ENCODE peak calls at places on chromosomes 11 and 22, in five cellular contexts. F is CD8-positive, alpha-beta T cell; U is OCI-LY7; W is IMR-90; H is fibroblast of lung. S is an unnamed sample.

GRCh38 chr11:130609121-130610035 is 160.9 kb downstream of the ADAMTS15 start:
- DNase-seq in F (no peak), U (no peak), W (no peak), H (peak; percentile 90), S (no peak)

GRCh38 chr22:49201046-49201970 is 626.4 kb downstream of the BRD1 start:
- DNase-seq in F (no peak), U (no peak), W (no peak), H (no peak), S (no peak)

GRCh38 chr11:27391336-27392015 is 28.5 kb upstream of the CCDC34 start:
- DNase-seq in F (no peak), U (no peak), W (no peak), H (no peak), S (no peak)

GRCh38 chr11:3006505-3007260 is 14.6 kb upstream of the NAP1L4 start:
- DNase-seq in F (peak; percentile 63), U (no peak), W (no peak), H (no peak), S (no peak)

GRCh38 chr11:32331792-32332191 is 103.5 kb downstream of the WT1 start:
- DNase-seq in F (no peak), U (no peak), W (no peak), H (no peak), S (no peak)

GRCh38 chr22:28345304-28345703 is 334.3 kb downstream of the TTC28 start:
- DNase-seq in F (no peak), U (no peak), W (no peak), H (peak; percentile 28), S (no peak)

GRCh38 chr11:62726156-62727006 is 876 bp downstream of the HNRNPUL2 start:
- DNase-seq in F (peak; percentile 25), U (peak; percentile 37), W (no peak), H (no peak), S (no peak)

GRCh38 chr22:39520874-39521857 is 804 bp downstream of the ATF4 start:
- DNase-seq in F (peak; percentile 56), U (peak; percentile 78), W (peak; percentile 73), H (peak; percentile 84), S (peak; percentile 85)

GRCh38 chr11:107576497-107577086 is 11.1 kb upstream of the ALKBH8 start:
- DNase-seq in F (peak; percentile 40), U (peak; percentile 63), W (peak; percentile 47), H (peak; percentile 65), S (peak; percentile 46)

GRCh38 chr11:610146-610801 is 5.5 kb downstream of the IRF7 start:
- DNase-seq in F (no peak), U (no peak), W (no peak), H (no peak), S (no peak)

GRCh38 chr22:49329636-49330035 is 498.0 kb downstream of the BRD1 start:
- DNase-seq in F (no peak), U (no peak), W (no peak), H (no peak), S (no peak)

GRCh38 chr11:34987617-34988016 is 71.2 kb downstream of the PDHX start:
- DNase-seq in F (no peak), U (no peak), W (peak; percentile 62), H (peak; percentile 60), S (no peak)

GRCh38 chr11:132911186-132911585 is 621.1 kb downstream of the OPCML start:
- DNase-seq in F (no peak), U (no peak), W (peak; percentile 58), H (peak; percentile 72), S (no peak)

GRCh38 chr22:40397436-40397835 is 27.0 kb downstream of the SGSM3 start:
- DNase-seq in F (no peak), U (no peak), W (peak; percentile 54), H (no peak), S (no peak)

GRCh38 chr22:45877651-45878050 is 99.3 kb downstream of the WNT7B start:
- DNase-seq in F (no peak), U (no peak), W (no peak), H (no peak), S (no peak)

GRCh38 chr11:130478204-130478701 is 29.8 kb downstream of the ADAMTS15 start:
- DNase-seq in F (no peak), U (no peak), W (peak; percentile 95), H (peak; percentile 97), S (no peak)

GRCh38 chr22:19631899-19632670 is 82.2 kb upstream of the SEPTIN5 start:
- DNase-seq in F (no peak), U (peak; percentile 33), W (peak; percentile 27), H (peak; percentile 37), S (peak; percentile 35)

GRCh38 chr22:19149047-19149883 is 827 bp downstream of the GSC2 start:
- DNase-seq in F (no peak), U (no peak), W (no peak), H (no peak), S (no peak)

GRCh38 chr22:45317551-45318167 is 7.9 kb downstream of the FAM118A start:
- DNase-seq in F (no peak), U (no peak), W (peak; percentile 37), H (peak; percentile 60), S (no peak)

GRCh38 chr11:37616291-37616690 is 1018.3 kb upstream of the RAG2 start:
- DNase-seq in F (no peak), U (no peak), W (no peak), H (no peak), S (no peak)

DNA sequence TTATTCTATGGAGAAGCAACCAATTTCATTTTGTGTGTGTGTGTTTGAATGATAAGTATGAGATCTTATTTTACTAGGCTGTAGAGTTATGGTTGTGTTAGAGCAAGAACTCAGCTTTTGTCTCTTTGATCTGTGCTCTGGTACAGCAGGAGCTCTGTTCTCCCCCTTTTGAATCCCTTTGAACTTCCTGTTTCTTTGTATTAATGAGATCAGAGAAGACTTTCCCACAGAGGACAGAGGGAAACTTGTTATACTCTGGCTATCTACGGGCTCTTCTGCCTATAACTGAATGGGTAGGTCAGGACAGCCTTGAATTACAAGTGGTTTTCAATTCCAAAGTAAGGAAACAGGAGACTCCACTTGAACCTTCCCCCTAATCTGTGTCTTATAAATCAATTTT is 1015.0 kb upstream of the RAG2 start:
- DNase-seq in F (no peak), U (no peak), W (no peak), H (no peak), S (no peak)
- TF ChIP-seq CTCF in F (no peak), U (no peak), W (no peak), H (no peak), S (no peak)

GRCh38 chr11:126615819-126616218 is 260.3 kb downstream of the ST3GAL4 start:
- DNase-seq in F (no peak), U (no peak), W (no peak), H (no peak), S (no peak)
- TF ChIP-seq CTCF in F (no peak), U (no peak), W (no peak), H (no peak), S (no peak)

DNA sequence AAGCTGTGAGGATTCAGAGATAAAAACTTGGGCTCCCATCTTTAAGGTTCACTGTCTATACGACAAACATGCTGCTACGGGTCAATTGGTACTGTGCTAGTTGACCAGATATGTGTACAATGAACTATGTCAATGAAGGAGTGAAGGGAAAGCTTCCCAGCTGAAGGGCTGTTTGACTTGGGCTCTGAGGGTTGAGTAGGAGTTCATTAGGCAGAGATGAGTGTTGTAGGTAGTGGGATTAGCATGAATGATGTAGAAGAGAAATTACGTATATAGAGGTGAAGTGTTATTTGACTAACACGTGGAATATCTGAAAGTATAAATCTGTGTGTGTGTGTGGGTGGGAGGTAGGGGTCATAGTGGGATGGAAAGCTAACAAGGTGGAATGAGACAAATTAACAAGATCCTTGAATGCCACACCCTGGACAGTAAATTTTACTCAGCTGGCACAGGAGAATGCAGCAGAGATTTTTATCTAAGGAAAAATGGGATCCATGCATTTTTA is 169.1 kb downstream of the MIAT start:
- DNase-seq in F (no peak), U (no peak), W (no peak), H (no peak), S (no peak)
- TF ChIP-seq CTCF in F (no peak), U (no peak), W (no peak), H (no peak), S (no peak)

DNA sequence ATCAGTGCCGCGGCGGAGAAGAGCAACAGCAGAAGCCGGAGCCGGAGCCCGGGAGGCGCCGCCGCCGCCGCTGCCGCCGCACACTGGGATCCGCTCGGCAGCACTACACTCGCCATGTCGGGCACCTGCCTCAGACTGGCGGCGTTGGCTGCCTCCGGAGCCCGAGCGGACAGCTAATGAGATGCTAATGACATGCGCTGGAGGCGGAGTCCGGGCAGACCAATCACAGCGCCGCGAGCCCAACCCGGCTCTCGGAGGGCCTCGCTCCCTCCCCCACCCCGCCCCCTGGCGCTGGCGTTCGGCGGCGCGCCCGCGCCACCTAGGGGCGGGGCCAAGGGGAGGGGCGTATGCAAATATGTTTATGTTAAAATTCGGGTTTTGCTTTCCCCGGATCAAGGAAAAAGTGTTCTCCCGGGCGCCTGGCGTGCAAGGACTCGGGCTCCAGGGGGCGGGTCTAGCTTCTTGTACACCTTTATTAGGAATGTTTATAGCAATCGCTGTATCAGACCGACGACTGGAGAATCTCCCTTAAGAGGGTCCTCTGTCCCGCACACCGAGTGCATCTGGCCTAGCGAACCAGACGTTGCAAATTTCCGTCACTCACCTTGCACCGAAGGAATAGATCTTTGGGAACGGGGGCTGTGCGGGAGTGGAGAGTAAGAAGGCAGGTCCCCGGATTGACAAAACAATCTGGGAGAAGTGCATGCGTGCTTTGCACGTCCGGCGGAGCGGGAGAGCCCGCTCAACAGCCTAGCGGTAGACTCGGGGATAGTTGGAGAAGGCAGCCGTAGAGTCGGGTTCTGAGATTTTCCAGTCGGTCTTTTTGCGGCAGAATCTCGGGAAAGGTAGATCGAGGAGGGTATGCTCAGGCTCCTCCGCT is at the start of gene CADM1:
- DNase-seq in F (peak; percentile 66), U (peak; percentile 98), W (peak; percentile 95), H (peak; percentile 90), S (no peak)
- TF ChIP-seq CTCF in F (peak; percentile 19), U (peak; percentile 74), W (peak; percentile 80), H (peak; percentile 74), S (peak; percentile 20)